ENCODE peak calls at places on chromosomes 4 and X, in five cellular contexts. H is tibial artery, L is H9, T is Peyer's patch, P is caudate nucleus. B is an unnamed sample.

GRCh38 chrX:148593987-148594386 is 93.6 kb downstream of the AFF2 start:
- DNase-seq in H (no peak), L (no peak), T (no peak), P (no peak), B (no peak)

GRCh38 chrX:43121637-43122036 is 343.7 kb upstream of the PPP1R2C start:
- DNase-seq in H (no peak), L (no peak), T (no peak), P (no peak), B (no peak)

GRCh38 chrX:44344194-44344593 is 722 bp upstream of the EFHC2 start:
- DNase-seq in H (peak; percentile 18), L (peak; percentile 29), T (peak; percentile 65), P (no peak), B (no peak)

GRCh38 chr4:26490111-26490979 is at the start of gene CCKAR:
- DNase-seq in H (no peak), L (no peak), T (no peak), P (no peak), B (no peak)

GRCh38 chr4:25865586-25865985 is 2.8 kb upstream of the SEL1L3 start:
- DNase-seq in H (no peak), L (peak; percentile 72), T (peak; percentile 31), P (no peak), B (peak; percentile 90)

GRCh38 chr4:20565075-20565721 is 135.1 kb upstream of the PACRGL start:
- DNase-seq in H (no peak), L (no peak), T (no peak), P (no peak), B (no peak)

GRCh38 chr4:43456383-43456782 is 563.9 kb downstream of the GRXCR1 start:
- DNase-seq in H (no peak), L (no peak), T (no peak), P (no peak), B (peak; percentile 18)

GRCh38 chr4:8697826-8698225 is 105.3 kb downstream of the CPZ start:
- DNase-seq in H (no peak), L (peak; percentile 18), T (no peak), P (no peak), B (no peak)

GRCh38 chr4:165335163-165335703 is 7.8 kb downstream of the MSMO1 start:
- DNase-seq in H (no peak), L (no peak), T (no peak), P (no peak), B (no peak)

GRCh38 chrX:101287402-101287801 is 3.7 kb downstream of the TAF7L start:
- DNase-seq in H (no peak), L (no peak), T (no peak), P (no peak), B (no peak)

GRCh38 chr4:142095886-142096605 is 459.7 kb downstream of the IL15 start:
- DNase-seq in H (peak; percentile 38), L (no peak), T (no peak), P (no peak), B (peak; percentile 81)

GRCh38 chrX:41382699-41383645 is 49.0 kb downstream of the DDX3X start:
- DNase-seq in H (no peak), L (no peak), T (no peak), P (no peak), B (no peak)

GRCh38 chr4:121594796-121595526 is 101.8 kb downstream of the ANXA5 start:
- DNase-seq in H (peak; percentile 18), L (no peak), T (no peak), P (no peak), B (no peak)

GRCh38 chrX:3262906-3263305 is 83.5 kb downstream of the MXRA5 start:
- DNase-seq in H (no peak), L (no peak), T (no peak), P (no peak), B (no peak)

GRCh38 chrX:131923614-131924250 is 99.4 kb upstream of the STK26 start:
- DNase-seq in H (no peak), L (no peak), T (no peak), P (no peak), B (no peak)

GRCh38 chr4:39043697-39044363 is 11.6 kb upstream of the TMEM156 start:
- DNase-seq in H (no peak), L (no peak), T (peak; percentile 54), P (no peak), B (no peak)

GRCh38 chr4:39046243-39046642 is 14.0 kb upstream of the TMEM156 start:
- DNase-seq in H (no peak), L (no peak), T (no peak), P (no peak), B (peak; percentile 65)

GRCh38 chr4:39045791-39046221 is 13.6 kb upstream of the TMEM156 start:
- DNase-seq in H (no peak), L (no peak), T (no peak), P (no peak), B (no peak)

GRCh38 chr4:39044364-39044946 is 12.2 kb upstream of the TMEM156 start:
- DNase-seq in H (peak; percentile 91), L (peak; percentile 94), T (peak; percentile 98), P (peak; percentile 85), B (peak; percentile 63)

GRCh38 chr4:39044947-39045734 is 12.9 kb upstream of the TMEM156 start:
- DNase-seq in H (no peak), L (peak; percentile 44), T (peak; percentile 43), P (no peak), B (no peak)
- H3K27ac ChIP-seq in H (peak overlapping the region; percentile 84), L (no peak overlapping the region), T (peak overlapping the region; percentile 97), P (peak overlapping the region; percentile 52), B (peak overlapping the region; percentile 88)

GRCh38 chrX:150871341-150871811 is 27.1 kb downstream of the CD99L2 start:
- DNase-seq in H (no peak), L (no peak), T (no peak), P (no peak), B (no peak)

GRCh38 chrX:150870059-150870458 is 28.4 kb downstream of the CD99L2 start:
- DNase-seq in H (no peak), L (no peak), T (no peak), P (no peak), B (no peak)

GRCh38 chrX:150868625-150869024 is 29.8 kb downstream of the CD99L2 start:
- DNase-seq in H (no peak), L (no peak), T (no peak), P (no peak), B (no peak)

GRCh38 chrX:150870487-150871340 is 27.8 kb downstream of the CD99L2 start:
- DNase-seq in H (no peak), L (no peak), T (no peak), P (no peak), B (no peak)

GRCh38 chrX:150869450-150869849 is 29.0 kb downstream of the CD99L2 start:
- DNase-seq in H (no peak), L (no peak), T (no peak), P (no peak), B (no peak)
- H3K27ac ChIP-seq in H (no peak overlapping the region), L (no peak overlapping the region), T (no peak overlapping the region), P (no peak overlapping the region), B (no peak overlapping the region)

GRCh38 chrX:107710617-107711391 is 64.8 kb downstream of the TSC22D3 start:
- DNase-seq in H (peak; percentile 66), L (no peak), T (peak; percentile 59), P (no peak), B (peak; percentile 58)
- H3K27ac ChIP-seq in H (peak overlapping the region; percentile 97), L (peak overlapping the region; percentile 26), T (peak overlapping the region; percentile 98), P (no peak overlapping the region), B (peak overlapping the region; percentile 50)

GRCh38 chr4:39032218-39033085 is at the start of gene TMEM156:
- DNase-seq in H (no peak), L (no peak), T (no peak), P (no peak), B (peak; percentile 51)
- H3K27ac ChIP-seq in H (no peak within 1 kb of the TSS), L (no peak within 1 kb of the TSS), T (peak within 1 kb of the TSS; percentile 56), P (no peak within 1 kb of the TSS), B (peak within 1 kb of the TSS; percentile 96)

DNA sequence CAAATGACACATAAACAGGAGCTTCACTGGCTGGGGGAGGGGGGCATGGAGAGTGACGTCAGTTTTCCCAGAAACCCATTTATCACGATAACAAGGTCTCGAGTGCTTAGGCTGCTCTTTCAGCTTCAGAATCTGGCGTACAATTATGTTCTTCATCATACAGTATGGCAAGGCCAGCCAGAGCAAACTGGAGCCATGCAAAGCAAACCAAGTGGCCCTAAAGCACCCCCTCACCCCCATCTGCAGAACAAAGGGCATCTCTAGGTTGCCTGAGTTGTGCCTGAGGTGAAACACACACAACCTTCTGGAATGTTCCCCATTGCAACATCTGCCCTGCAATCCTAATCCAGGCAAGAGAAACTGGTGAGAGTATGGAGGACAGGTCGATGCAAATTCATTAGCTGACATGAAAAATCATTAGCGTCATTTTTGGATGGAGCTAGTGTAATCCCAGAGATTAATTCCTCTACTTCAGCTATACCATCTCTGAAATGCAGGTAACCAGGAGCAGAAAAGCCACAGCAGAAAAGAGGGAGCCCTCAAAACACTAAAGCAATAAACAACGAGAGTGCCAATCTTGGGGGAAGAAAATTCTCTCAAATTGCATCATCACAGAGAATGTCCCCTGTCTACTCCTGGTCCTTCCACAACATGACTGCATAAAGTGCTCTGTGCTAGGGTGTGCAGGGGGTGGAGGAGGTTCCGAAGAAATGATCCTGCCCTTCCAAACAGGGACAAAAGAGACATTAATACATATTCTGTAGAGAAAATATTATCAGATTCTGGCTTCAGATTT is 1.8 kb downstream of the SEPTIN6 start:
- DNase-seq in H (no peak), L (no peak), T (peak; percentile 31), P (no peak), B (no peak)
- H3K27ac ChIP-seq in H (no peak overlapping the region), L (no peak overlapping the region), T (peak overlapping the region; percentile 82), P (no peak overlapping the region), B (no peak overlapping the region)

GRCh38 chrX:119573840-119574393 is 446 bp upstream of the UBE2A start:
- DNase-seq in H (peak; percentile 36), L (peak; percentile 42), T (no peak), P (no peak), B (no peak)

GRCh38 chrX:119570351-119570835 is 4.0 kb upstream of the UBE2A start:
- DNase-seq in H (no peak), L (no peak), T (no peak), P (peak; percentile 28), B (no peak)

GRCh38 chrX:119574394-119575266 is at the start of gene UBE2A:
- DNase-seq in H (peak; percentile 90), L (peak; percentile 87), T (peak; percentile 90), P (peak; percentile 62), B (peak; percentile 27)

DNA sequence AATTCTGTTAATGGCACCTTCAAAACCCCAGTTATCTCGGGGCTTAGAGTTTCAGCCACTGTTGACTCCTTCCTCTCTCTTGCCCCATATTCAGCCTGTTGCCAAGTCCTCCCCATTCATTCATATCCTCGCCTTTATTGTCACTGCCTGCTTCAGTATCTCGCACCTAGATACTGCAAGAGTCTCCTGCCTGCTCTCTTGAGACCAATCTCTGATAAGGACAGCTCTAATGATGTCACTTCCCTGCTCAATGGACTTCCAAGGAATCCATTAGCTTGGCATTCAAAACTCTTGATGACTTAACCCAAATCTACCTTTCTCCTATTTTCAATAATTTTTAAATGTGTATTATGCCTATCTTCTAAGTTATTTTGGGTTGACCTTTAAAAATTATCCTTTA is 1.1 kb upstream of the UBE2A start:
- DNase-seq in H (no peak), L (no peak), T (no peak), P (no peak), B (no peak)
- H3K27ac ChIP-seq in H (peak overlapping the region; percentile 95), L (no peak overlapping the region), T (peak overlapping the region; percentile 96), P (peak overlapping the region; percentile 83), B (no peak overlapping the region)